ENCODE peak calls at places on chromosomes 11 and 22, in seven cellular contexts. N is coronary artery, C is nephron progenitor cell, V is left cardiac atrium, M is EH, F is T1000, D is left ventricle myocardium inferior. A is an unnamed sample.

GRCh38 chr22:34000879-34001526 is 80.7 kb upstream of the LARGE1 start:
- DNase-seq in N (no peak), C (no peak), V (no peak), M (no peak), F (no peak), D (no peak), A (no peak)

GRCh38 chr11:78790784-78791183 is 216.1 kb upstream of the NARS2 start:
- DNase-seq in N (no peak), C (no peak), V (no peak), M (no peak), F (no peak), D (no peak), A (no peak)

GRCh38 chr11:62295504-62295903 is 3.4 kb downstream of the SCGB1D4 start:
- DNase-seq in N (no peak), C (peak), V (no peak), M (peak), F (no peak), D (no peak), A (peak)

GRCh38 chr11:99865951-99866350 is 821.1 kb upstream of the ARHGAP42 start:
- DNase-seq in N (no peak), C (no peak), V (no peak), M (no peak), F (no peak), D (no peak), A (no peak)

GRCh38 chr11:429391-429790 is 12.4 kb downstream of the ANO9 start:
- DNase-seq in N (no peak), C (peak), V (peak), M (no peak), F (no peak), D (no peak), A (no peak)

GRCh38 chr22:38953577-38954413 is 3.6 kb upstream of the APOBEC3A start:
- DNase-seq in N (no peak), C (no peak), V (no peak), M (peak), F (no peak), D (no peak), A (peak)

GRCh38 chr11:17333799-17334586 is 17.6 kb upstream of the NCR3LG1 start:
- DNase-seq in N (no peak), C (no peak), V (peak), M (no peak), F (no peak), D (peak), A (no peak)

GRCh38 chr11:17846852-17847453 is 112.4 kb downstream of the KCNC1 start:
- DNase-seq in N (no peak), C (peak), V (no peak), M (peak), F (no peak), D (no peak), A (no peak)

GRCh38 chr11:75319035-75319877 is 32.2 kb downstream of the ARRB1 start:
- DNase-seq in N (no peak), C (no peak), V (no peak), M (peak), F (no peak), D (no peak), A (peak)